ENCODE peak calls at places on chromosomes 13 and 19, in seven cellular contexts. One of them, this sample, is unnamed.
A peak's percentile ranks its signal among the peaks of the same experiment; 100 is the strongest.

GRCh38 chr19:494171-495046 is 1.9 kb upstream of the MADCAM1 start:
- DNase-seq in SJSA1: peak; percentile 46
- DNase-seq in Calu3: no peak
- DNase-seq in T-helper 2 cell: no peak
- DNase-seq in left ventricle myocardium inferior: no peak
- DNase-seq in activated B cell treated with CpG ODN at 0.5 μM for 24 hours: no peak
- DNase-seq in non-pigmented ciliary epithelial cell: no peak
- DNase-seq in this sample: no peak

GRCh38 chr19:57559404-57560025 is at the start of gene ZNF550:
- DNase-seq in SJSA1: peak; percentile 90
- DNase-seq in Calu3: peak; percentile 95
- DNase-seq in T-helper 2 cell: peak; percentile 74
- DNase-seq in left ventricle myocardium inferior: peak; percentile 92
- DNase-seq in activated B cell treated with CpG ODN at 0.5 μM for 24 hours: peak; percentile 83
- DNase-seq in non-pigmented ciliary epithelial cell: peak; percentile 53
- DNase-seq in this sample: peak; percentile 84

GRCh38 chr19:38650911-38651584 is 3.6 kb downstream of the ACTN4 start:
- DNase-seq in SJSA1: peak; percentile 74
- DNase-seq in Calu3: no peak
- DNase-seq in T-helper 2 cell: no peak
- DNase-seq in left ventricle myocardium inferior: no peak
- DNase-seq in activated B cell treated with CpG ODN at 0.5 μM for 24 hours: no peak
- DNase-seq in non-pigmented ciliary epithelial cell: no peak
- DNase-seq in this sample: no peak

GRCh38 chr13:80033286-80033685 is 307.6 kb downstream of the SPRY2 start:
- DNase-seq in SJSA1: no peak
- DNase-seq in Calu3: no peak
- DNase-seq in T-helper 2 cell: no peak
- DNase-seq in left ventricle myocardium inferior: no peak
- DNase-seq in activated B cell treated with CpG ODN at 0.5 μM for 24 hours: no peak
- DNase-seq in non-pigmented ciliary epithelial cell: no peak
- DNase-seq in this sample: no peak

GRCh38 chr13:113646376-113646775 is 11.6 kb downstream of the ATP4B start:
- DNase-seq in SJSA1: peak; percentile 57
- DNase-seq in Calu3: no peak
- DNase-seq in T-helper 2 cell: no peak
- DNase-seq in left ventricle myocardium inferior: no peak
- DNase-seq in activated B cell treated with CpG ODN at 0.5 μM for 24 hours: no peak
- DNase-seq in non-pigmented ciliary epithelial cell: no peak
- DNase-seq in this sample: no peak

GRCh38 chr13:23567792-23568480 is 2.3 kb upstream of the TNFRSF19 start:
- DNase-seq in SJSA1: no peak
- DNase-seq in Calu3: peak; percentile 14
- DNase-seq in T-helper 2 cell: no peak
- DNase-seq in left ventricle myocardium inferior: no peak
- DNase-seq in activated B cell treated with CpG ODN at 0.5 μM for 24 hours: no peak
- DNase-seq in non-pigmented ciliary epithelial cell: no peak
- DNase-seq in this sample: no peak

GRCh38 chr19:15136234-15136954 is 29.2 kb downstream of the SYDE1 start:
- DNase-seq in SJSA1: no peak
- DNase-seq in Calu3: no peak
- DNase-seq in T-helper 2 cell: no peak
- DNase-seq in left ventricle myocardium inferior: no peak
- DNase-seq in activated B cell treated with CpG ODN at 0.5 μM for 24 hours: no peak
- DNase-seq in non-pigmented ciliary epithelial cell: no peak
- DNase-seq in this sample: no peak

GRCh38 chr13:112918746-112919145 is 50.3 kb upstream of the MCF2L start:
- DNase-seq in SJSA1: no peak
- DNase-seq in Calu3: no peak
- DNase-seq in T-helper 2 cell: no peak
- DNase-seq in left ventricle myocardium inferior: no peak
- DNase-seq in activated B cell treated with CpG ODN at 0.5 μM for 24 hours: no peak
- DNase-seq in non-pigmented ciliary epithelial cell: no peak
- DNase-seq in this sample: no peak

GRCh38 chr19:10533656-10534386 is 9.9 kb upstream of the ATG4D start:
- DNase-seq in SJSA1: no peak
- DNase-seq in Calu3: no peak
- DNase-seq in T-helper 2 cell: no peak
- DNase-seq in left ventricle myocardium inferior: no peak
- DNase-seq in activated B cell treated with CpG ODN at 0.5 μM for 24 hours: no peak
- DNase-seq in non-pigmented ciliary epithelial cell: peak; percentile 20
- DNase-seq in this sample: no peak

GRCh38 chr13:93318538-93318937 is 91.9 kb downstream of the GPC6 start:
- DNase-seq in SJSA1: peak; percentile 41
- DNase-seq in Calu3: no peak
- DNase-seq in T-helper 2 cell: no peak
- DNase-seq in left ventricle myocardium inferior: no peak
- DNase-seq in activated B cell treated with CpG ODN at 0.5 μM for 24 hours: no peak
- DNase-seq in non-pigmented ciliary epithelial cell: no peak
- DNase-seq in this sample: no peak

GRCh38 chr19:34104099-34104498 is 68.2 kb upstream of the LSM14A start:
- DNase-seq in SJSA1: no peak
- DNase-seq in Calu3: no peak
- DNase-seq in T-helper 2 cell: no peak
- DNase-seq in left ventricle myocardium inferior: no peak
- DNase-seq in activated B cell treated with CpG ODN at 0.5 μM for 24 hours: no peak
- DNase-seq in non-pigmented ciliary epithelial cell: no peak
- DNase-seq in this sample: no peak

GRCh38 chr13:48232420-48233096 is 448 bp upstream of the ITM2B start:
- DNase-seq in SJSA1: no peak
- DNase-seq in Calu3: peak; percentile 58
- DNase-seq in T-helper 2 cell: peak; percentile 17
- DNase-seq in left ventricle myocardium inferior: no peak
- DNase-seq in activated B cell treated with CpG ODN at 0.5 μM for 24 hours: no peak
- DNase-seq in non-pigmented ciliary epithelial cell: no peak
- DNase-seq in this sample: no peak

GRCh38 chr19:11982526-11982925 is 17.7 kb downstream of the ZNF763 start:
- DNase-seq in SJSA1: no peak
- DNase-seq in Calu3: no peak
- DNase-seq in T-helper 2 cell: no peak
- DNase-seq in left ventricle myocardium inferior: no peak
- DNase-seq in activated B cell treated with CpG ODN at 0.5 μM for 24 hours: no peak
- DNase-seq in non-pigmented ciliary epithelial cell: no peak
- DNase-seq in this sample: no peak

GRCh38 chr19:19217110-19217509 is 5.4 kb downstream of the NCAN start:
- DNase-seq in SJSA1: no peak
- DNase-seq in Calu3: no peak
- DNase-seq in T-helper 2 cell: no peak
- DNase-seq in left ventricle myocardium inferior: no peak
- DNase-seq in activated B cell treated with CpG ODN at 0.5 μM for 24 hours: no peak
- DNase-seq in non-pigmented ciliary epithelial cell: no peak
- DNase-seq in this sample: no peak

GRCh38 chr13:111480976-111481375 is 160.5 kb downstream of the TEX29 start:
- DNase-seq in SJSA1: peak; percentile 49
- DNase-seq in Calu3: no peak
- DNase-seq in T-helper 2 cell: no peak
- DNase-seq in left ventricle myocardium inferior: no peak
- DNase-seq in activated B cell treated with CpG ODN at 0.5 μM for 24 hours: no peak
- DNase-seq in non-pigmented ciliary epithelial cell: no peak
- DNase-seq in this sample: no peak